ENCODE peak calls at places on chromosomes 11 and 22, in ten cellular contexts. T is GM06990; W is CD8-positive, alpha-beta memory T cell; U is transverse colon; J is pancreas; X is IMR-90; V is right cardiac atrium; D is Peyer's patch; E is naive thymus-derived CD4-positive, alpha-beta T cell; C is breast epithelium. N is an unnamed sample. For H3K27me3, the result is how much of the 10 kb centered on the place peaks cover.

GRCh38 chr22:30998329-30998728 is 29.3 kb downstream of the TUG1 start:
- DNase-seq in J (no peak), U (no peak), D (no peak), X (no peak), C (no peak), W (no peak), T (no peak), E (no peak), V (no peak), N (no peak)

GRCh38 chr22:18078329-18079041 is 695 bp downstream of the PEX26 start:
- DNase-seq in W (no peak), C (no peak), U (peak), T (peak), X (peak), D (peak), J (peak), V (peak), E (peak), N (peak)

GRCh38 chr11:93444671-93445073 is 98.5 kb downstream of the SMCO4 start:
- DNase-seq in V (no peak), J (no peak), U (no peak), T (no peak), E (no peak), D (no peak), X (peak), C (no peak), W (no peak), N (no peak)

GRCh38 chr11:10379871-10380568 is 75.0 kb upstream of the AMPD3 start:
- DNase-seq in U (no peak), W (no peak), X (peak), J (no peak), T (no peak), C (peak), E (no peak), V (no peak), D (no peak), N (no peak)

GRCh38 chr22:19044381-19044780 is 77.8 kb downstream of the DGCR2 start:
- DNase-seq in C (no peak), W (no peak), U (no peak), X (no peak), T (no peak), V (no peak), E (no peak), D (peak), J (no peak), N (no peak)

GRCh38 chr11:92295175-92296137 is 70.8 kb downstream of the FAT3 start:
- DNase-seq in D (peak), T (no peak), E (no peak), V (no peak), W (no peak), C (no peak), U (peak), J (no peak), X (peak), N (no peak)

GRCh38 chr11:19714093-19714386 is 1.4 kb downstream of the NAV2 start:
- DNase-seq in X (peak), E (no peak), U (no peak), D (no peak), V (no peak), W (no peak), C (no peak), T (no peak), J (peak), N (no peak)

GRCh38 chr11:111098091-111098490 is 147.4 kb upstream of the POU2AF2 start:
- DNase-seq in T (peak), U (no peak), J (no peak), V (no peak), C (no peak), E (no peak), W (no peak), X (no peak), D (no peak), N (no peak)

GRCh38 chr22:31829505-31829904 is 75.7 kb downstream of the DEPDC5 start:
- DNase-seq in U (no peak), D (peak), V (no peak), E (no peak), W (no peak), C (no peak), T (peak), J (no peak), X (peak), N (no peak)

DNA sequence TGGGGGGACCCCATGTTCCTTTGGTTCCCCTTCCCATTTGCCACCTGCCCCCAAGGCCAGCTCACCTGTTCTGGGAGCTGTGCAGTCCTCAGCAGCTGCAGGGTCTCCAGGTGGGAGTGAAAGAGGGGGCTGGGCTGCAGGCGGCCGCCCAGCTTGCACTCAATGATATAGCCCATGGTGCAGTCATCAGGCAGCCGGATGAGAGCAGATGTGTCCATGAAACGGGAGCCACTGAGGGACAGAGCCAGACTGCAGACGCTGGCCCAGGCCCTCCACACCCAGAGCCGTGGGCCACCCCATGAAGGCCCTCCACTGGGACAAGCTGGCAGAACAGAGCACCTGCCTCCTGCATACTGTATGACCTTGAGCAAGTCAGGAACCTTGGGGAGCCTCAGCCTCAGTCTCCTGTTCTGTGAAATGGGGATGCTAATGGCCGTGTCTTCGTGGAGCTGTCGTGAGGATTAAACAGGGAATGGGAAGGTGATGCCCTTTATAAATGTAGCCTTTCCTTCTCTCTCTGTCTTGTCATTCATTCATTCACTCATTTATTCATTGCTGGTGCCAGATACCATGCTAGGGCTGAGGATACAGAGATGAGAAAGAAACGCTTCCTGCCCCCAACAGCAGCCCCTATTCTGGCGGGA is 11.6 kb downstream of the MFNG start:
- DNase-seq in V (no peak), E (no peak), T (no peak), D (no peak), J (peak), U (no peak), W (no peak), X (no peak), C (no peak), N (no peak)
- H3K27me3 ChIP-seq in V (under half), E (under half), T (under half), D (under half), J (under half), U (under half), W (under half), X (half or more), C (under half), N (under half)

GRCh38 chr11:45224766-45225165 is 61.4 kb downstream of the SYT13 start:
- DNase-seq in C (no peak), T (no peak), W (no peak), X (no peak), D (no peak), J (no peak), E (no peak), V (no peak), U (no peak), N (no peak)
- H3K27me3 ChIP-seq in C (under half), T (under half), W (under half), X (under half), D (under half), J (under half), E (under half), V (under half), U (under half), N (under half)

DNA sequence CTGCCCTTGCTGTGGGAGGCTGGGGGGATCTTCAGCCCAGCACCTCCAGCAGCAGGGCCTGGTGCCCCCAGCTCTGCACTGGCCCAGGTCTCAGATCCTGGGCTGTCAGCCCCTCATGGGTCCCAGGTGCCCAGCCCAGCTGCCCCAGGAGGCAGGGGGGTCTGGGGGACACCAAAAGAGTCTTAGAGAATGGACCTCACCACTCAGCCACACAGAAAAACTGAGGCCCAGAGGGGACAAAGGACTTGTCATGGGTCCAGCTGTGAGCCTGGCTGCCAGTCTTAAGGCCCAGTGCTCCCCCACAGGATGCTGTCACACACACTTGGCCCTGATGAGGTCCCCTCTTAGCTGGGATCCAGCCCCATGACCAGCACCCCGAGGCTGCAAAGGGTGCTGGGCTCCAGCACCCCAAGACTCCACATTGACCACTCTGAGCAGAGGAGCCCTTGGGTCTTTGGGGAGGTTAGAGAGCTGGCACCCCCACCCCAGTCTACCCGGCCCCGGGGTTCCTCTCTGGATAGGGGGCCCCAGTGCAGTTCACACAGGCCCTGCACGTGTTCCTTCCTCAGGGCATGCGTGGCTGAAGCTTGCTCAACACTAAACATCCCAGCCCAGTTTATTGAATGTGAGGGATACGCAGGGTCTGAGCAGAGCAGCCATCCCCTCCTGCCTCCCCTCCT is 54.4 kb downstream of the IGLL5 start:
- DNase-seq in C (no peak), T (no peak), X (no peak), D (peak), V (no peak), W (no peak), J (no peak), E (no peak), U (peak), N (no peak)
- H3K27me3 ChIP-seq in C (under half), T (under half), X (under half), D (under half), V (under half), W (under half), J (under half), E (under half), U (under half), N (under half)

GRCh38 chr11:101128571-101129202 is 926 bp downstream of the PGR start:
- DNase-seq in C (no peak), U (no peak), T (peak), X (no peak), J (peak), E (no peak), D (no peak), W (no peak), V (peak), N (no peak)
- H3K27me3 ChIP-seq in C (under half), U (half or more), T (under half), X (under half), J (under half), E (under half), D (under half), W (under half), V (under half), N (under half)

DNA sequence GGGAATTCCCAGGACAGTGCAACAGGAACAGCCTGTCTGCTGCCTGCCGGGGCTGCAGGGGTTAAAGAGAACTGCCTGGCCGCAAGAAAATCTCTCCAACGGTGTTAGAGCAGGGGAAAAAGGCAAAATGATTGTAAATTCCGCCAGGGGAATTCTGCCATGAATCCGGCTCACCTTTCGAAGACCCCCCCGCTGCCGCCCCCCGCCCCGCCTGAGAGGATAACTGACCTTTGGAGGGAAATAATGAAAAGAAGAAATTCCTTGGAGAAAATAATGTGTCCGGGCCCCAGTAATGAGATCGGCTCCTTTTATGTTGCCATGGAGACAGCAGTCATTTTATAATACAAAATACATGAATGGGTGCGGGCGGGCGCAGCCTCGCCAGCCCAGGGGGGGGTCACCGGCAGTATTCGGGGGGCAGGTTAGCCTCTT is 228.3 kb downstream of the MN1 start:
- DNase-seq in C (no peak), X (no peak), U (no peak), W (no peak), E (no peak), J (no peak), V (no peak), T (no peak), D (no peak), N (no peak)
- H3K27me3 ChIP-seq in C (under half), X (half or more), U (under half), W (under half), E (under half), J (under half), V (under half), T (under half), D (under half), N (under half)

DNA sequence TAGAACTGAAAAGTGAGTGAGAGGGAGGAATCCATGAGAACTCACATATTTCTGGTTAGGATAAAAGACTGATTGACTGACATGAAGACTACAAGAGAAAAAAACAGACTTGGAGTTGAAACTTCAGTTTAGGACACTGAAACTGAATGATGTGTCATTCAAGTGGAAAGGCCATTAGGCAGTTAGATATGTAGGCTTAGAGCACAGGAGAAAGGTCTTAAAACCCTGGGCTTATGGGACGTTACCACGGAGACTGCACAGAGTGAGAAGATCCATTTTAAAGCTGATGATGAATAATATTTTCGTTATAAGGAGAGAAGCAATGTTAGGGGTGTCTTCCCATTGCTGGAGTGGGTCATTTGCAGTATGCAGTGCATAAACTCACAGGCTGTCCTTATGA is 64.0 kb downstream of the MAML2 start:
- DNase-seq in W (no peak), J (no peak), X (no peak), V (no peak), T (no peak), U (no peak), E (no peak), C (no peak), D (no peak), N (no peak)
- H3K27me3 ChIP-seq in W (under half), J (under half), X (under half), V (under half), T (under half), U (under half), E (under half), C (under half), D (under half), N (under half)

DNA sequence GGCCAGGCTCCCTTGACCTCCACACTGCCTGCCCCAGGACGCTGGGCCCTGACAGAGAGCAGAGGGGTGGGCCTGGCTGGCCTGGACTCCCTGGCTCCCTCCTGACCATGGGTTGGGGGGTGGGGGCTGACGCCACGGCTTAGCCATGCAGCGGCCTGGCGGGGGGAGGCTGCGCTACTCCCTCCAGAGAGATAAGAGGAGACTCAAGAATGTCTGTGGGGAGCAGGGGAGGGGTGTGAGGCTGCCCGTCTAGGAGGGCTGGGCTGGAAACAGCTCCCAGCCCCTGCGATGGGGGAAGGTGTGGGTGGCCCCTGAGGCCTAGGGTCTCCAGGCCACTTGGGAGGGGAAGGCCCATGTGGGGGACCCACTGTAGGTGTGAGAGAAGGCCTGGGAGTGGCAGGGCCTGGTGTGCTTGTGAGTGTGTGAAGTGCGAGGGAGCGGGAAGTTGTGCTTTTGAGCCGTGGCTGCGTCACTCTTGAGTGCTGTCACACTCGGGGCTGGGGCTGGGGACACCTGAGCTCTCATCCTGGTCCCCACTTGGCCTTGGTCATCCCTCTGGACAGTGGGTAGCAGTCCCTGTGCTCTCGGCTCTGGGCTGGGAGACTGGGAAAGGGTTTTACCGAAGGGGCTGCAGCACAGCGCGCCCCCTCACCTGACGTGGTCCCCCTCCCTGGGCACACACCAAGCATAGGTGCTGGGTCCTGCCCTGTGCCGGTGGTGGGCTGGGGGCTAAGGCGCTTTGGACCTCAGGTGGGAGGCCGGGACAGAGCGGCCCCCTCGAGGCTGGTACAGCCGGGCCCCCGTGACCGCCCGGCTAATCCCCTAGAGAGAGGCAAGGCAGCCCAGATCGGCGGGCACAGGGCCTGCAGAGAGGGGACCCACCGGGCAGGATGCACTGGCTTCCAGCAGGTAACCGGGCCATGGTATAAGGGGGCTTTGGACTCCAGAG is 2.4 kb downstream of the MYRF start:
- DNase-seq in E (no peak), T (no peak), W (no peak), V (no peak), C (no peak), U (no peak), J (no peak), X (peak), D (peak), N (no peak)
- H3K27me3 ChIP-seq in E (under half), T (under half), W (under half), V (under half), C (under half), U (under half), J (under half), X (under half), D (under half), N (under half)